ENCODE peak calls at places on chromosomes 1 and 21, in six cellular contexts. U, T, S, I, L and E are unnamed samples.

GRCh38 chr1:111938536-111938935 is 50.9 kb downstream of the KCND3 start:
- DNase-seq in U (no peak), T (no peak), S (no peak), I (no peak), L (no peak), E (no peak)

GRCh38 chr1:6245086-6245868 is 1.3 kb downstream of the HES3 start:
- DNase-seq in U (peak), T (peak), S (peak), I (peak), L (peak), E (peak)

GRCh38 chr1:70674981-70675685 is 264.1 kb downstream of the CTH start:
- DNase-seq in U (no peak), T (no peak), S (no peak), I (no peak), L (no peak), E (no peak)

GRCh38 chr1:218323568-218324225 is 21.4 kb upstream of the TGFB2 start:
- DNase-seq in U (no peak), T (no peak), S (no peak), I (no peak), L (no peak), E (no peak)

GRCh38 chr1:200022239-200022804 is 5.2 kb upstream of the NR5A2 start:
- DNase-seq in U (no peak), T (no peak), S (no peak), I (no peak), L (no peak), E (no peak)

GRCh38 chr1:113455374-113455773 is 65.1 kb downstream of the MAGI3 start:
- DNase-seq in U (peak), T (no peak), S (no peak), I (no peak), L (no peak), E (no peak)

GRCh38 chr1:10561955-10562354 is 87.2 kb downstream of the PEX14 start:
- DNase-seq in U (peak), T (no peak), S (no peak), I (no peak), L (no peak), E (no peak)

GRCh38 chr1:96313216-96313615 is 408.4 kb upstream of the PTBP2 start:
- DNase-seq in U (peak), T (no peak), S (no peak), I (no peak), L (peak), E (peak)

GRCh38 chr1:46819335-46819734 is 20.5 kb downstream of the CYP4B1 start:
- DNase-seq in U (no peak), T (no peak), S (no peak), I (no peak), L (no peak), E (no peak)

GRCh38 chr1:78688701-78689100 is 39.1 kb downstream of the IFI44 start:
- DNase-seq in U (peak), T (no peak), S (no peak), I (no peak), L (peak), E (peak)

GRCh38 chr21:28704746-28705145 is 287.9 kb downstream of the LTN1 start:
- DNase-seq in U (peak), T (no peak), S (no peak), I (no peak), L (no peak), E (no peak)

GRCh38 chr1:205076245-205076761 is 8.0 kb downstream of the TMEM81 start:
- DNase-seq in U (no peak), T (no peak), S (no peak), I (no peak), L (peak), E (no peak)

GRCh38 chr1:38291906-38292521 is 245.4 kb upstream of the POU3F1 start:
- DNase-seq in U (no peak), T (no peak), S (no peak), I (no peak), L (no peak), E (no peak)

GRCh38 chr1:240465531-240465940 is 146.4 kb downstream of the GREM2 start:
- DNase-seq in U (peak), T (no peak), S (no peak), I (no peak), L (peak), E (peak)

GRCh38 chr1:41315482-41315823 is 45.8 kb upstream of the FOXO6 start:
- DNase-seq in U (peak), T (no peak), S (no peak), I (no peak), L (no peak), E (peak)

GRCh38 chr1:101108123-101108522 is 82.5 kb upstream of the DPH5 start:
- DNase-seq in U (no peak), T (no peak), S (no peak), I (no peak), L (no peak), E (no peak)

GRCh38 chr1:23589506-23589872 is 30.2 kb upstream of the ID3 start:
- DNase-seq in U (no peak), T (no peak), S (no peak), I (no peak), L (no peak), E (no peak)

GRCh38 chr21:17270234-17270633 is 242.6 kb upstream of the CXADR start:
- DNase-seq in U (peak), T (peak), S (no peak), I (no peak), L (peak), E (peak)

GRCh38 chr21:45001134-45002095 is 61.6 kb downstream of the SLX9 start:
- DNase-seq in U (peak), T (peak), S (peak), I (peak), L (peak), E (no peak)

GRCh38 chr1:203663294-203663693 is 36.7 kb downstream of the ATP2B4 start:
- DNase-seq in U (peak), T (no peak), S (no peak), I (no peak), L (peak), E (peak)

GRCh38 chr1:108691886-108692723 is at the start of gene PRPF38B:
- DNase-seq in U (peak), T (peak), S (peak), I (peak), L (peak), E (peak)

GRCh38 chr1:205970486-205970885 is 27.2 kb upstream of the SLC26A9 start:
- DNase-seq in U (no peak), T (no peak), S (no peak), I (no peak), L (no peak), E (no peak)

GRCh38 chr1:45508295-45509151 is 8.4 kb downstream of the MMACHC start:
- DNase-seq in U (peak), T (no peak), S (no peak), I (no peak), L (no peak), E (no peak)

GRCh38 chr1:52139817-52140540 is 1.9 kb upstream of the ZFYVE9 start:
- DNase-seq in U (peak), T (no peak), S (no peak), I (no peak), L (peak), E (peak)

GRCh38 chr1:86508583-86508969 is 38.3 kb upstream of the CLCA4 start:
- DNase-seq in U (no peak), T (no peak), S (no peak), I (no peak), L (no peak), E (no peak)

GRCh38 chr1:52473039-52473438 is 68.6 kb downstream of the PRPF38A start:
- DNase-seq in U (no peak), T (no peak), S (no peak), I (no peak), L (no peak), E (no peak)

GRCh38 chr1:167467126-167467725 is 51.1 kb downstream of the CD247 start:
- DNase-seq in U (no peak), T (no peak), S (no peak), I (no peak), L (peak), E (peak)